ENCODE peak calls at places on chromosomes 4 and X, in six cellular contexts. One of them, this sample, is unnamed.

GRCh38 chr4:159227378-159227777 is 124.5 kb downstream of the RAPGEF2 start:
- DNase-seq in HCT116: no peak
- DNase-seq in GM23248: peak; percentile 17
- DNase-seq in MM.1S: no peak
- DNase-seq in SK-N-SH: no peak
- DNase-seq in PC-3: no peak
- DNase-seq in this sample: no peak

GRCh38 chrX:39396358-39396995 is 595.2 kb downstream of the MID1IP1 start:
- DNase-seq in HCT116: no peak
- DNase-seq in PC-3: no peak
- DNase-seq in MM.1S: no peak
- DNase-seq in GM23248: no peak
- DNase-seq in SK-N-SH: no peak
- DNase-seq in this sample: peak; percentile 16

GRCh38 chr4:53196195-53196641 is 169.6 kb downstream of the SCFD2 start:
- DNase-seq in GM23248: peak; percentile 40
- DNase-seq in MM.1S: no peak
- DNase-seq in HCT116: no peak
- DNase-seq in PC-3: no peak
- DNase-seq in SK-N-SH: peak; percentile 34
- DNase-seq in this sample: no peak

GRCh38 chrX:30489323-30489722 is 88.2 kb downstream of the TASL start:
- DNase-seq in HCT116: peak; percentile 8
- DNase-seq in GM23248: peak; percentile 1
- DNase-seq in MM.1S: no peak
- DNase-seq in SK-N-SH: no peak
- DNase-seq in PC-3: peak; percentile 39
- DNase-seq in this sample: peak; percentile 6

GRCh38 chr4:57064811-57065711 is 45.1 kb downstream of the IGFBP7 start:
- DNase-seq in SK-N-SH: peak; percentile 50
- DNase-seq in GM23248: peak; percentile 92
- DNase-seq in HCT116: no peak
- DNase-seq in MM.1S: no peak
- DNase-seq in PC-3: peak; percentile 78
- DNase-seq in this sample: no peak

GRCh38 chrX:67555578-67556203 is 11.9 kb downstream of the AR start:
- DNase-seq in GM23248: peak; percentile 60
- DNase-seq in SK-N-SH: peak; percentile 45
- DNase-seq in PC-3: peak; percentile 10
- DNase-seq in HCT116: no peak
- DNase-seq in MM.1S: peak; percentile 27
- DNase-seq in this sample: peak; percentile 32

GRCh38 chrX:124573458-124573857 is 227.1 kb downstream of the SH2D1A start:
- DNase-seq in PC-3: peak; percentile 7
- DNase-seq in GM23248: peak; percentile 6
- DNase-seq in SK-N-SH: no peak
- DNase-seq in HCT116: no peak
- DNase-seq in MM.1S: no peak
- DNase-seq in this sample: no peak

GRCh38 chr4:31045724-31046318 is 325.7 kb downstream of the PCDH7 start:
- DNase-seq in HCT116: no peak
- DNase-seq in MM.1S: peak; percentile 35
- DNase-seq in SK-N-SH: no peak
- DNase-seq in PC-3: peak; percentile 65
- DNase-seq in GM23248: peak; percentile 1
- DNase-seq in this sample: no peak

GRCh38 chr4:181475781-181476180 is 767.4 kb upstream of the TENM3 start:
- DNase-seq in MM.1S: no peak
- DNase-seq in HCT116: no peak
- DNase-seq in SK-N-SH: no peak
- DNase-seq in GM23248: no peak
- DNase-seq in PC-3: no peak
- DNase-seq in this sample: peak; percentile 26

GRCh38 chrX:1444896-1445480 is 7.7 kb downstream of the ASMTL start:
- DNase-seq in HCT116: no peak
- DNase-seq in GM23248: no peak
- DNase-seq in SK-N-SH: no peak
- DNase-seq in PC-3: no peak
- DNase-seq in MM.1S: no peak
- DNase-seq in this sample: no peak

GRCh38 chr4:24794916-24795665 is at the start of gene SOD3:
- DNase-seq in HCT116: no peak
- DNase-seq in MM.1S: no peak
- DNase-seq in GM23248: peak; percentile 92
- DNase-seq in PC-3: peak; percentile 86
- DNase-seq in SK-N-SH: no peak
- DNase-seq in this sample: peak; percentile 82

GRCh38 chr4:1323635-1324442 is 23.2 kb upstream of the UVSSA start:
- DNase-seq in MM.1S: no peak
- DNase-seq in SK-N-SH: no peak
- DNase-seq in GM23248: peak; percentile 85
- DNase-seq in PC-3: peak; percentile 87
- DNase-seq in HCT116: peak; percentile 63
- DNase-seq in this sample: no peak

GRCh38 chr4:169823685-169824084 is 65.9 kb upstream of the HPF1 start:
- DNase-seq in PC-3: peak; percentile 60
- DNase-seq in GM23248: peak; percentile 70
- DNase-seq in HCT116: no peak
- DNase-seq in SK-N-SH: no peak
- DNase-seq in MM.1S: peak; percentile 49
- DNase-seq in this sample: peak; percentile 87

GRCh38 chr4:73998040-73999011 is at the start of gene CXCL5:
- DNase-seq in GM23248: peak; percentile 63
- DNase-seq in MM.1S: no peak
- DNase-seq in HCT116: no peak
- DNase-seq in SK-N-SH: no peak
- DNase-seq in PC-3: peak; percentile 35
- DNase-seq in this sample: peak; percentile 78

GRCh38 chrX:77415161-77415560 is 32.0 kb upstream of the FGF16 start:
- DNase-seq in SK-N-SH: no peak
- DNase-seq in PC-3: peak; percentile 44
- DNase-seq in MM.1S: no peak
- DNase-seq in HCT116: no peak
- DNase-seq in GM23248: peak; percentile 5
- DNase-seq in this sample: peak; percentile 15

GRCh38 chr4:180695851-180696250 is 1547.4 kb upstream of the TENM3 start:
- DNase-seq in SK-N-SH: no peak
- DNase-seq in PC-3: no peak
- DNase-seq in GM23248: peak; percentile 11
- DNase-seq in HCT116: no peak
- DNase-seq in MM.1S: peak; percentile 43
- DNase-seq in this sample: no peak

GRCh38 chr4:184096561-184097239 is 121.0 kb downstream of the ENPP6 start:
- DNase-seq in MM.1S: no peak
- DNase-seq in SK-N-SH: no peak
- DNase-seq in HCT116: no peak
- DNase-seq in PC-3: no peak
- DNase-seq in GM23248: peak; percentile 34
- DNase-seq in this sample: no peak

GRCh38 chr4:6362896-6363295 is 93.2 kb downstream of the WFS1 start:
- DNase-seq in GM23248: peak; percentile 49
- DNase-seq in HCT116: no peak
- DNase-seq in MM.1S: peak; percentile 40
- DNase-seq in SK-N-SH: no peak
- DNase-seq in PC-3: peak; percentile 16
- DNase-seq in this sample: peak; percentile 85

GRCh38 chr4:158122501-158122900 is 50.3 kb downstream of the GASK1B start:
- DNase-seq in HCT116: no peak
- DNase-seq in MM.1S: no peak
- DNase-seq in SK-N-SH: no peak
- DNase-seq in GM23248: peak; percentile 38
- DNase-seq in PC-3: no peak
- DNase-seq in this sample: no peak

GRCh38 chr4:33188733-33189132 is 2468.6 kb downstream of the PCDH7 start:
- DNase-seq in HCT116: no peak
- DNase-seq in MM.1S: no peak
- DNase-seq in SK-N-SH: no peak
- DNase-seq in GM23248: no peak
- DNase-seq in PC-3: no peak
- DNase-seq in this sample: no peak

GRCh38 chrX:139639253-139639652 is 68.7 kb downstream of the MCF2 start:
- DNase-seq in SK-N-SH: no peak
- DNase-seq in HCT116: no peak
- DNase-seq in MM.1S: no peak
- DNase-seq in PC-3: no peak
- DNase-seq in GM23248: no peak
- DNase-seq in this sample: no peak

GRCh38 chr4:20916106-20916505 is 215.8 kb downstream of the PACRGL start:
- DNase-seq in PC-3: no peak
- DNase-seq in MM.1S: peak; percentile 12
- DNase-seq in HCT116: no peak
- DNase-seq in SK-N-SH: no peak
- DNase-seq in GM23248: no peak
- DNase-seq in this sample: no peak

GRCh38 chr4:5156677-5157076 is 105.4 kb downstream of the STK32B start:
- DNase-seq in HCT116: no peak
- DNase-seq in PC-3: no peak
- DNase-seq in GM23248: no peak
- DNase-seq in MM.1S: no peak
- DNase-seq in SK-N-SH: no peak
- DNase-seq in this sample: no peak

GRCh38 chrX:10377427-10377826 is 220.7 kb downstream of the CLCN4 start:
- DNase-seq in PC-3: no peak
- DNase-seq in HCT116: no peak
- DNase-seq in MM.1S: no peak
- DNase-seq in GM23248: no peak
- DNase-seq in SK-N-SH: no peak
- DNase-seq in this sample: no peak
- TF ChIP-seq EZH2phosphoT487 in PC-3: no peak
- TF ChIP-seq EZH2phosphoT487 in HCT116: no peak
- TF ChIP-seq EZH2phosphoT487 in MM.1S: no peak
- TF ChIP-seq EZH2phosphoT487 in GM23248: no peak
- TF ChIP-seq EZH2phosphoT487 in SK-N-SH: no peak
- TF ChIP-seq EZH2phosphoT487 in this sample: no peak

GRCh38 chr4:89684536-89684935 is 152.4 kb downstream of the SNCA start:
- DNase-seq in MM.1S: no peak
- DNase-seq in PC-3: no peak
- DNase-seq in GM23248: no peak
- DNase-seq in HCT116: no peak
- DNase-seq in SK-N-SH: no peak
- DNase-seq in this sample: no peak

GRCh38 chr4:89682808-89683207 is 154.2 kb downstream of the SNCA start:
- DNase-seq in PC-3: no peak
- DNase-seq in HCT116: no peak
- DNase-seq in GM23248: no peak
- DNase-seq in SK-N-SH: no peak
- DNase-seq in MM.1S: no peak
- DNase-seq in this sample: peak; percentile 38

GRCh38 chr4:89681671-89682070 is 155.3 kb downstream of the SNCA start:
- DNase-seq in HCT116: no peak
- DNase-seq in GM23248: no peak
- DNase-seq in SK-N-SH: no peak
- DNase-seq in MM.1S: no peak
- DNase-seq in PC-3: no peak
- DNase-seq in this sample: no peak

GRCh38 chr4:89685277-89685676 is 151.7 kb downstream of the SNCA start:
- DNase-seq in MM.1S: no peak
- DNase-seq in GM23248: no peak
- DNase-seq in PC-3: no peak
- DNase-seq in HCT116: no peak
- DNase-seq in SK-N-SH: no peak
- DNase-seq in this sample: no peak

GRCh38 chr4:89681219-89681618 is 155.7 kb downstream of the SNCA start:
- DNase-seq in MM.1S: peak; percentile 12
- DNase-seq in PC-3: no peak
- DNase-seq in SK-N-SH: no peak
- DNase-seq in GM23248: no peak
- DNase-seq in HCT116: peak; percentile 48
- DNase-seq in this sample: peak; percentile 52
- H3K9ac ChIP-seq in MM.1S: no peak overlapping the region
- H3K9ac ChIP-seq in PC-3: no peak overlapping the region
- H3K9ac ChIP-seq in SK-N-SH: no peak overlapping the region
- H3K9ac ChIP-seq in GM23248: no peak overlapping the region
- H3K9ac ChIP-seq in HCT116: peak overlapping the region; percentile 44
- H3K9ac ChIP-seq in this sample: peak overlapping the region; percentile 45

GRCh38 chr4:139920552-139920951 is 233.4 kb downstream of the MAML3 start:
- DNase-seq in SK-N-SH: no peak
- DNase-seq in GM23248: no peak
- DNase-seq in MM.1S: no peak
- DNase-seq in HCT116: no peak
- DNase-seq in PC-3: no peak
- DNase-seq in this sample: peak; percentile 25

GRCh38 chr4:139921551-139922184 is 232.3 kb downstream of the MAML3 start:
- DNase-seq in SK-N-SH: no peak
- DNase-seq in HCT116: no peak
- DNase-seq in MM.1S: no peak
- DNase-seq in GM23248: no peak
- DNase-seq in PC-3: peak; percentile 75
- DNase-seq in this sample: peak; percentile 40

GRCh38 chr4:139919513-139919912 is 234.5 kb downstream of the MAML3 start:
- DNase-seq in MM.1S: no peak
- DNase-seq in SK-N-SH: no peak
- DNase-seq in GM23248: peak; percentile 70
- DNase-seq in PC-3: no peak
- DNase-seq in HCT116: no peak
- DNase-seq in this sample: no peak

GRCh38 chr4:139924782-139925181 is 229.2 kb downstream of the MAML3 start:
- DNase-seq in PC-3: no peak
- DNase-seq in MM.1S: no peak
- DNase-seq in SK-N-SH: no peak
- DNase-seq in GM23248: no peak
- DNase-seq in HCT116: no peak
- DNase-seq in this sample: no peak

DNA sequence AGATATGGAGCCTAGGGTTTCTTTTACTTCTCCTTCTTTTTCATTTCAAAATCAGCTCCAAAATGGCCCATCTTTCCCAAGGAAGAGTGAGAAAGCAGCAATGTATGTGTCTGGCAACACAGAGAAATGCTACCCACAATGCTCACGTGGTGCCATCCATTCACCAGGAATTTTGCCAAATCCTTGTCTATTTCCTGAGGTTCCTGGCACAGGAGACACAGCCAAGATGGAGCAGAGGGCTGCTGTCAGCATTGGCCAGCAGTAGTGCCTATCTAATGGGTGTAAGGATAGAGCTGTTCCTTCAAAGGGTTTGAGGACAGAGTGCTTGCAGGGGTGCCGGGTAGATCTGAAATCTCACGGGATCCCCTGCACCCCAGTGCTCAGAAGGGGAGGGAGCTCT is 231.4 kb downstream of the MAML3 start:
- DNase-seq in SK-N-SH: no peak
- DNase-seq in PC-3: peak; percentile 52
- DNase-seq in GM23248: peak; percentile 79
- DNase-seq in MM.1S: no peak
- DNase-seq in HCT116: no peak
- DNase-seq in this sample: no peak
- TF ChIP-seq EZH2phosphoT487 in SK-N-SH: no peak
- TF ChIP-seq EZH2phosphoT487 in PC-3: no peak
- TF ChIP-seq EZH2phosphoT487 in GM23248: no peak
- TF ChIP-seq EZH2phosphoT487 in MM.1S: no peak
- TF ChIP-seq EZH2phosphoT487 in HCT116: no peak
- TF ChIP-seq EZH2phosphoT487 in this sample: no peak

DNA sequence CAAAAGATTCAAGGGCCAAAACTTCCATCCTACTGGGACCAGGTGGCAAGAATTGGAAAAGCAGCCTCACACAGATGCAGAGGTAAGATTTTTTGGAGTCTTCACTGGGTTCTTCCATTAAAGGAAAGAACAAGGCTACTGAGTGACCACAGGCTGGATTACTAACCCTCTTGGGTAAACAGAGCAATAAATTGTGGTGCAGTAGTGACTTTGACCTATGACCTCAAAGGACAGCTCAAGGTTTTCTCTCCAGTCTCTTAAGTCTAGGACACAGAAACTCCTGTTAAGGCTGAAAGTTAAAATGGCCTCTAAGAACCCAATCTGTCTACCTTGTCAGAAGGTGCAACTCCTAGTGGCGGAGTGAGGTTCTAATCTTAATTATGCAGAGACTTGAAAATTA is 464.9 kb downstream of the SMARCA1 start:
- DNase-seq in MM.1S: no peak
- DNase-seq in PC-3: no peak
- DNase-seq in SK-N-SH: no peak
- DNase-seq in HCT116: no peak
- DNase-seq in GM23248: no peak
- DNase-seq in this sample: no peak
- H3K9ac ChIP-seq in MM.1S: no peak overlapping the region
- H3K9ac ChIP-seq in PC-3: no peak overlapping the region
- H3K9ac ChIP-seq in SK-N-SH: no peak overlapping the region
- H3K9ac ChIP-seq in HCT116: no peak overlapping the region
- H3K9ac ChIP-seq in GM23248: no peak overlapping the region
- H3K9ac ChIP-seq in this sample: no peak overlapping the region

This sample was measured in neural progenitor cell.